ENCODE peak calls at places on chromosomes 2 and 18, in four cellular contexts. T is hippocampal formation, W is DMS 273 treated with DMSO at 0.1 percent for 48 hours, O is GDM1. U is an unnamed sample.

GRCh38 chr2:200702044-200702443 is 109.7 kb upstream of the BZW1 start:
- DNase-seq in T (no peak), W (no peak), O (no peak), U (no peak)

GRCh38 chr2:109352066-109352897 is 223.3 kb downstream of the SH3RF3 start:
- DNase-seq in T (no peak), W (no peak), O (no peak), U (no peak)

GRCh38 chr18:8424917-8425725 is 184.1 kb upstream of the RAB12 start:
- DNase-seq in T (no peak), W (no peak), O (no peak), U (no peak)

GRCh38 chr2:69018629-69019227 is 5.7 kb downstream of the ANTXR1 start:
- DNase-seq in T (no peak), W (no peak), O (no peak), U (no peak)

GRCh38 chr2:33133436-33133835 is 186.7 kb downstream of the LTBP1 start:
- DNase-seq in T (no peak), W (no peak), O (no peak), U (no peak)

GRCh38 chr2:241063093-241063551 is 39.0 kb downstream of the MTERF4 start:
- DNase-seq in T (no peak), W (no peak), O (no peak), U (no peak)

GRCh38 chr2:193476171-193476800 is 1281.6 kb upstream of the TMEFF2 start:
- DNase-seq in T (no peak), W (no peak), O (no peak), U (no peak)

GRCh38 chr2:10276481-10277292 is 26.0 kb upstream of the HPCAL1 start:
- DNase-seq in T (no peak), W (no peak), O (no peak), U (no peak)

GRCh38 chr2:54859997-54860701 is 136.7 kb downstream of the EML6 start:
- DNase-seq in T (no peak), W (peak), O (no peak), U (no peak)

GRCh38 chr18:11823545-11823944 is 27.7 kb upstream of the CHMP1B start:
- DNase-seq in T (no peak), W (no peak), O (no peak), U (no peak)

GRCh38 chr2:36367497-36368353 is 12.1 kb downstream of the CRIM1 start:
- DNase-seq in T (no peak), W (no peak), O (no peak), U (no peak)

GRCh38 chr2:237628482-237629187 is 1.2 kb downstream of the LRRFIP1 start:
- DNase-seq in T (no peak), W (no peak), O (no peak), U (no peak)

GRCh38 chr2:178238144-178238521 is 43.8 kb downstream of the OSBPL6 start:
- DNase-seq in T (no peak), W (no peak), O (no peak), U (no peak)

GRCh38 chr2:144358979-144359541 is 160.9 kb downstream of the ZEB2 start:
- DNase-seq in T (no peak), W (no peak), O (no peak), U (no peak)

GRCh38 chr2:169716938-169717690 is 16.5 kb upstream of the KLHL23 start:
- DNase-seq in T (no peak), W (no peak), O (no peak), U (no peak)

GRCh38 chr18:10101729-10102128 is 187.9 kb downstream of the VAPA start:
- DNase-seq in T (no peak), W (no peak), O (no peak), U (no peak)

GRCh38 chr2:238403632-238404405 is 22.9 kb upstream of the ASB1 start:
- DNase-seq in T (no peak), W (no peak), O (no peak), U (no peak)

GRCh38 chr18:47944972-47945843 is 14.7 kb upstream of the SMAD2 start:
- DNase-seq in T (no peak), W (no peak), O (no peak), U (no peak)